ENCODE peak calls at places on chromosome 1, in six cellular contexts. T is T-cell, W is BJ, N is brain pericyte, L is foreskin fibroblast, I is left lung. F is an unnamed sample.

GRCh38 chr1:12602633-12603024 is 15.4 kb downstream of the DHRS3 start:
- DNase-seq in T (no peak), W (no peak), N (no peak), L (no peak), I (no peak), F (no peak)

GRCh38 chr1:79255421-79255820 is 248.9 kb upstream of the ADGRL4 start:
- DNase-seq in T (no peak), W (no peak), N (no peak), L (no peak), I (no peak), F (no peak)

GRCh38 chr1:27137544-27138075 is 17.3 kb downstream of the SLC9A1 start:
- DNase-seq in T (no peak), W (no peak), N (no peak), L (peak; percentile 89), I (peak; percentile 87), F (no peak)

GRCh38 chr1:111140680-111140967 is 601 bp downstream of the CEPT1 start:
- DNase-seq in T (no peak), W (peak; percentile 9), N (peak; percentile 16), L (peak; percentile 68), I (no peak), F (no peak)

GRCh38 chr1:38451541-38451993 is 405.0 kb upstream of the POU3F1 start:
- DNase-seq in T (no peak), W (peak; percentile 9), N (no peak), L (no peak), I (no peak), F (peak; percentile 2)

GRCh38 chr1:2315711-2316450 is 75.5 kb downstream of the MORN1 start:
- DNase-seq in T (no peak), W (no peak), N (no peak), L (peak; percentile 18), I (no peak), F (no peak)

GRCh38 chr1:14724234-14724633 is 125.7 kb downstream of the KAZN start:
- DNase-seq in T (no peak), W (no peak), N (no peak), L (peak; percentile 33), I (no peak), F (no peak)

GRCh38 chr1:29383972-29384371 is 147.7 kb downstream of the PTPRU start:
- DNase-seq in T (no peak), W (no peak), N (no peak), L (peak; percentile 72), I (no peak), F (no peak)

GRCh38 chr1:94737124-94737998 is 82.8 kb upstream of the SLC44A3 start:
- DNase-seq in T (no peak), W (no peak), N (no peak), L (peak; percentile 46), I (no peak), F (no peak)

GRCh38 chr1:69400128-69400527 is 167.6 kb upstream of the LRRC7 start:
- DNase-seq in T (no peak), W (no peak), N (no peak), L (no peak), I (no peak), F (no peak)

GRCh38 chr1:218377143-218377660 is 32.1 kb downstream of the TGFB2 start:
- DNase-seq in T (peak; percentile 20), W (peak; percentile 94), N (peak; percentile 76), L (peak; percentile 96), I (no peak), F (peak; percentile 97)

GRCh38 chr1:198892065-198892464 is 253.2 kb downstream of the PTPRC start:
- DNase-seq in T (no peak), W (no peak), N (no peak), L (peak; percentile 78), I (no peak), F (no peak)

GRCh38 chr1:218656301-218657037 is 311.3 kb downstream of the TGFB2 start:
- DNase-seq in T (no peak), W (no peak), N (no peak), L (peak; percentile 56), I (no peak), F (no peak)

GRCh38 chr1:91791691-91792392 is 94.1 kb downstream of the TGFBR3 start:
- DNase-seq in T (no peak), W (no peak), N (no peak), L (peak; percentile 59), I (no peak), F (no peak)

GRCh38 chr1:83799474-83800085 is 199.4 kb downstream of the TTLL7 start:
- DNase-seq in T (no peak), W (no peak), N (no peak), L (peak; percentile 46), I (no peak), F (no peak)

F was measured in AG04449.